ENCODE peak calls at places on chromosomes 12 and 14, in six cellular contexts. One of them, this sample, is unnamed.
A peak's percentile ranks its signal among the peaks of the same experiment; 100 is the strongest.

GRCh38 chr12:45464699-45465098 is 248.8 kb downstream of the ANO6 start:
- DNase-seq in CD4-positive, alpha-beta T cell: no peak
- DNase-seq in glutamatergic neuron: no peak
- DNase-seq in astrocyte of the spinal cord: no peak
- DNase-seq in adrenal gland: no peak
- DNase-seq in HL-60: no peak
- DNase-seq in this sample: no peak

GRCh38 chr14:101368629-101369028 is 192.7 kb upstream of the DIO3 start:
- DNase-seq in adrenal gland: no peak
- DNase-seq in CD4-positive, alpha-beta T cell: no peak
- DNase-seq in glutamatergic neuron: no peak
- DNase-seq in HL-60: no peak
- DNase-seq in astrocyte of the spinal cord: no peak
- DNase-seq in this sample: no peak

GRCh38 chr12:104358353-104359003 is 54.9 kb downstream of the EID3 start:
- DNase-seq in adrenal gland: peak; percentile 69
- DNase-seq in HL-60: peak; percentile 47
- DNase-seq in astrocyte of the spinal cord: peak; percentile 41
- DNase-seq in CD4-positive, alpha-beta T cell: peak; percentile 58
- DNase-seq in glutamatergic neuron: peak; percentile 48
- DNase-seq in this sample: peak; percentile 41

GRCh38 chr14:105365101-105365500 is 33.2 kb upstream of the TEX22 start:
- DNase-seq in HL-60: no peak
- DNase-seq in adrenal gland: no peak
- DNase-seq in astrocyte of the spinal cord: no peak
- DNase-seq in glutamatergic neuron: no peak
- DNase-seq in CD4-positive, alpha-beta T cell: no peak
- DNase-seq in this sample: no peak

GRCh38 chr14:93011650-93012317 is 88.8 kb downstream of the CHGA start:
- DNase-seq in HL-60: no peak
- DNase-seq in CD4-positive, alpha-beta T cell: no peak
- DNase-seq in adrenal gland: peak; percentile 42
- DNase-seq in glutamatergic neuron: no peak
- DNase-seq in astrocyte of the spinal cord: no peak
- DNase-seq in this sample: no peak

GRCh38 chr14:104243200-104243599 is 104.8 kb downstream of the KIF26A start:
- DNase-seq in CD4-positive, alpha-beta T cell: no peak
- DNase-seq in glutamatergic neuron: no peak
- DNase-seq in astrocyte of the spinal cord: no peak
- DNase-seq in HL-60: no peak
- DNase-seq in adrenal gland: peak; percentile 34
- DNase-seq in this sample: no peak

GRCh38 chr14:89386214-89386886 is 30.7 kb downstream of the FOXN3 start:
- DNase-seq in glutamatergic neuron: peak; percentile 69
- DNase-seq in adrenal gland: peak; percentile 67
- DNase-seq in astrocyte of the spinal cord: peak; percentile 46
- DNase-seq in CD4-positive, alpha-beta T cell: no peak
- DNase-seq in HL-60: no peak
- DNase-seq in this sample: no peak

GRCh38 chr14:37093364-37093763 is 79.0 kb downstream of the SLC25A21 start:
- DNase-seq in HL-60: peak; percentile 27
- DNase-seq in adrenal gland: no peak
- DNase-seq in glutamatergic neuron: no peak
- DNase-seq in CD4-positive, alpha-beta T cell: no peak
- DNase-seq in astrocyte of the spinal cord: no peak
- DNase-seq in this sample: no peak

GRCh38 chr14:55433880-55434804 is 6.3 kb downstream of the TBPL2 start:
- DNase-seq in HL-60: no peak
- DNase-seq in adrenal gland: no peak
- DNase-seq in astrocyte of the spinal cord: no peak
- DNase-seq in CD4-positive, alpha-beta T cell: no peak
- DNase-seq in glutamatergic neuron: no peak
- DNase-seq in this sample: no peak

GRCh38 chr14:104887623-104888488 is 22.8 kb downstream of the CEP170B start:
- DNase-seq in astrocyte of the spinal cord: no peak
- DNase-seq in adrenal gland: no peak
- DNase-seq in glutamatergic neuron: no peak
- DNase-seq in CD4-positive, alpha-beta T cell: no peak
- DNase-seq in HL-60: no peak
- DNase-seq in this sample: no peak

GRCh38 chr12:89391726-89392336 is 39.5 kb upstream of the DUSP6 start:
- DNase-seq in astrocyte of the spinal cord: no peak
- DNase-seq in CD4-positive, alpha-beta T cell: no peak
- DNase-seq in glutamatergic neuron: no peak
- DNase-seq in HL-60: no peak
- DNase-seq in adrenal gland: no peak
- DNase-seq in this sample: no peak

GRCh38 chr12:46473634-46474201 is 101.1 kb upstream of the SLC38A2 start:
- DNase-seq in CD4-positive, alpha-beta T cell: no peak
- DNase-seq in adrenal gland: peak; percentile 59
- DNase-seq in glutamatergic neuron: no peak
- DNase-seq in astrocyte of the spinal cord: peak; percentile 94
- DNase-seq in HL-60: peak; percentile 72
- DNase-seq in this sample: no peak

GRCh38 chr12:106428379-106428778 is 70.8 kb downstream of the POLR3B start:
- DNase-seq in CD4-positive, alpha-beta T cell: no peak
- DNase-seq in glutamatergic neuron: no peak
- DNase-seq in adrenal gland: peak; percentile 36
- DNase-seq in astrocyte of the spinal cord: peak; percentile 51
- DNase-seq in HL-60: no peak
- DNase-seq in this sample: no peak

GRCh38 chr14:100433428-100433814 is 110.3 kb downstream of the SLC25A47 start:
- DNase-seq in CD4-positive, alpha-beta T cell: no peak
- DNase-seq in glutamatergic neuron: no peak
- DNase-seq in astrocyte of the spinal cord: no peak
- DNase-seq in adrenal gland: no peak
- DNase-seq in HL-60: no peak
- DNase-seq in this sample: no peak

GRCh38 chr12:108612788-108613282 is 15.0 kb upstream of the TMEM119 start:
- DNase-seq in astrocyte of the spinal cord: no peak
- DNase-seq in HL-60: no peak
- DNase-seq in adrenal gland: no peak
- DNase-seq in CD4-positive, alpha-beta T cell: no peak
- DNase-seq in glutamatergic neuron: no peak
- DNase-seq in this sample: no peak

GRCh38 chr14:101665478-101666078 is 95.9 kb upstream of the PPP2R5C start:
- DNase-seq in HL-60: no peak
- DNase-seq in glutamatergic neuron: peak; percentile 58
- DNase-seq in CD4-positive, alpha-beta T cell: peak; percentile 28
- DNase-seq in astrocyte of the spinal cord: peak; percentile 33
- DNase-seq in adrenal gland: peak; percentile 29
- DNase-seq in this sample: peak; percentile 36

GRCh38 chr12:120596901-120597300 is 15.7 kb upstream of the POP5 start:
- DNase-seq in adrenal gland: no peak
- DNase-seq in astrocyte of the spinal cord: no peak
- DNase-seq in HL-60: no peak
- DNase-seq in glutamatergic neuron: no peak
- DNase-seq in CD4-positive, alpha-beta T cell: no peak
- DNase-seq in this sample: no peak

GRCh38 chr12:90888316-90888715 is 66.7 kb downstream of the CCER1 start:
- DNase-seq in HL-60: no peak
- DNase-seq in CD4-positive, alpha-beta T cell: no peak
- DNase-seq in glutamatergic neuron: no peak
- DNase-seq in adrenal gland: no peak
- DNase-seq in astrocyte of the spinal cord: no peak
- DNase-seq in this sample: no peak

GRCh38 chr14:68210729-68211299 is 391.2 kb downstream of the RAD51B start:
- DNase-seq in glutamatergic neuron: no peak
- DNase-seq in CD4-positive, alpha-beta T cell: peak; percentile 20
- DNase-seq in astrocyte of the spinal cord: peak; percentile 94
- DNase-seq in adrenal gland: peak; percentile 33
- DNase-seq in HL-60: no peak
- DNase-seq in this sample: no peak

GRCh38 chr14:102772781-102773570 is 4.3 kb upstream of the TRAF3 start:
- DNase-seq in astrocyte of the spinal cord: no peak
- DNase-seq in HL-60: no peak
- DNase-seq in glutamatergic neuron: peak; percentile 62
- DNase-seq in CD4-positive, alpha-beta T cell: no peak
- DNase-seq in adrenal gland: no peak
- DNase-seq in this sample: no peak
- TF ChIP-seq CTCF in astrocyte of the spinal cord: no peak
- TF ChIP-seq CTCF in HL-60: no peak
- TF ChIP-seq CTCF in glutamatergic neuron: no peak
- TF ChIP-seq CTCF in CD4-positive, alpha-beta T cell: no peak
- TF ChIP-seq CTCF in adrenal gland: no peak
- TF ChIP-seq CTCF in this sample: peak; percentile 44

GRCh38 chr14:31418440-31418839 is 1.9 kb downstream of the HEATR5A start:
- DNase-seq in HL-60: no peak
- DNase-seq in glutamatergic neuron: no peak
- DNase-seq in astrocyte of the spinal cord: no peak
- DNase-seq in CD4-positive, alpha-beta T cell: no peak
- DNase-seq in adrenal gland: no peak
- DNase-seq in this sample: no peak

GRCh38 chr14:31419179-31420012 is 954 bp downstream of the HEATR5A start:
- DNase-seq in CD4-positive, alpha-beta T cell: no peak
- DNase-seq in adrenal gland: no peak
- DNase-seq in glutamatergic neuron: no peak
- DNase-seq in HL-60: no peak
- DNase-seq in astrocyte of the spinal cord: peak; percentile 53
- DNase-seq in this sample: no peak

GRCh38 chr14:31421200-31421599 is 850 bp upstream of the HEATR5A start:
- DNase-seq in CD4-positive, alpha-beta T cell: no peak
- DNase-seq in astrocyte of the spinal cord: no peak
- DNase-seq in glutamatergic neuron: no peak
- DNase-seq in HL-60: no peak
- DNase-seq in adrenal gland: no peak
- DNase-seq in this sample: no peak

GRCh38 chr14:31420013-31420318 is 384 bp downstream of the HEATR5A start:
- DNase-seq in adrenal gland: peak; percentile 74
- DNase-seq in HL-60: no peak
- DNase-seq in glutamatergic neuron: peak; percentile 68
- DNase-seq in CD4-positive, alpha-beta T cell: peak; percentile 1
- DNase-seq in astrocyte of the spinal cord: no peak
- DNase-seq in this sample: peak; percentile 53

GRCh38 chr14:31420319-31421081 is at the start of gene HEATR5A:
- DNase-seq in adrenal gland: peak; percentile 96
- DNase-seq in HL-60: peak; percentile 84
- DNase-seq in glutamatergic neuron: peak; percentile 99
- DNase-seq in CD4-positive, alpha-beta T cell: peak; percentile 94
- DNase-seq in astrocyte of the spinal cord: peak; percentile 97
- DNase-seq in this sample: peak; percentile 96
- TF ChIP-seq CTCF in adrenal gland: peak; percentile 19
- TF ChIP-seq CTCF in HL-60: no peak
- TF ChIP-seq CTCF in glutamatergic neuron: no peak
- TF ChIP-seq CTCF in CD4-positive, alpha-beta T cell: peak; percentile 29
- TF ChIP-seq CTCF in astrocyte of the spinal cord: peak; percentile 27
- TF ChIP-seq CTCF in this sample: no peak

GRCh38 chr14:74083784-74084276 is 423 bp downstream of the ALDH6A1 start:
- DNase-seq in HL-60: no peak
- DNase-seq in adrenal gland: no peak
- DNase-seq in glutamatergic neuron: no peak
- DNase-seq in CD4-positive, alpha-beta T cell: no peak
- DNase-seq in astrocyte of the spinal cord: no peak
- DNase-seq in this sample: no peak

GRCh38 chr14:74085828-74086227 is 1.1 kb downstream of the LIN52 start:
- DNase-seq in CD4-positive, alpha-beta T cell: no peak
- DNase-seq in glutamatergic neuron: no peak
- DNase-seq in astrocyte of the spinal cord: no peak
- DNase-seq in HL-60: no peak
- DNase-seq in adrenal gland: no peak
- DNase-seq in this sample: no peak

GRCh38 chr14:74085047-74085637 is 386 bp downstream of the LIN52 start:
- DNase-seq in CD4-positive, alpha-beta T cell: no peak
- DNase-seq in adrenal gland: no peak
- DNase-seq in HL-60: peak; percentile 13
- DNase-seq in glutamatergic neuron: no peak
- DNase-seq in astrocyte of the spinal cord: peak; percentile 38
- DNase-seq in this sample: no peak

GRCh38 chr14:74083161-74083560 is 1.1 kb downstream of the ALDH6A1 start:
- DNase-seq in adrenal gland: no peak
- DNase-seq in astrocyte of the spinal cord: no peak
- DNase-seq in HL-60: no peak
- DNase-seq in glutamatergic neuron: no peak
- DNase-seq in CD4-positive, alpha-beta T cell: no peak
- DNase-seq in this sample: no peak

DNA sequence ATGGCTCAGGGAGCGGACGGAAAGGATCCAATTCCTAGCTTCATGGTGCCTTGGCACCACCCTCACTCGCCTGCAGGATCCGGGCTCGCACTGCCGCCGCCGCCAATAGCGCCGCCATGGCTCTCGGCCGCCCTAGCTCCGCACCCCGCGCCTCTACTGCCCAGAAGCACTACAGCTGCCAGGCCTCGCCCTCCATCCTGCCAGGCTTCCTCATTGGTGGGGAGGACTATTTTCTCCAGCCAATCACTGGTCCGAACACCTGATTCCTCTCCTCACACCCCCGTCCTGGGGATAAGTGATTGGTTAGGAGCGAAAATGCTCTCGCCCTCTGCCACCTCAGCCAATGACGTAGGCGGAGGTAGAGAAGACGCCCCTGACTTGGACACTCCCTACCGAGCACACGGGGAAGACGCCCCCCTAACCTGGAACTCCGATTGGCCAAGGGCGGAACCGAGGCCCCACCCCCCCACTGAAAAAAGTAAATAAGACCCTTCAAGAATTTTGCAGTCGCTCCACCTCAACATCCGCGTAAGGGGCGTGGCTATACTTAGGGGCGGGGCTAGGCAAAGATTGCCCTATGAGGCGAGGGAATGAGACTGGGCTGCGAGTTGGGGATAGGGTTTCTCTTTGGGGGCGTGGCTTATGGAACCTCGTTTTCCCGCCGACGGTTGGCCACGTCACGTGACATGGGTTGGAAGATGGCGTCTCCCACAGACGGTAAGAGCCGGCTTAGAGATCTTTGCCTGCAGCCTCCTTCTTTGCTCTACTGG is at the start of the genes ALDH6A1 and LIN52:
- DNase-seq in HL-60: peak; percentile 97
- DNase-seq in glutamatergic neuron: peak; percentile 100
- DNase-seq in CD4-positive, alpha-beta T cell: peak; percentile 100
- DNase-seq in astrocyte of the spinal cord: peak; percentile 100
- DNase-seq in adrenal gland: peak; percentile 100
- DNase-seq in this sample: peak; percentile 99
- TF ChIP-seq CTCF in HL-60: no peak
- TF ChIP-seq CTCF in glutamatergic neuron: no peak
- TF ChIP-seq CTCF in CD4-positive, alpha-beta T cell: no peak
- TF ChIP-seq CTCF in astrocyte of the spinal cord: no peak
- TF ChIP-seq CTCF in adrenal gland: peak; percentile 27
- TF ChIP-seq CTCF in this sample: no peak

DNA sequence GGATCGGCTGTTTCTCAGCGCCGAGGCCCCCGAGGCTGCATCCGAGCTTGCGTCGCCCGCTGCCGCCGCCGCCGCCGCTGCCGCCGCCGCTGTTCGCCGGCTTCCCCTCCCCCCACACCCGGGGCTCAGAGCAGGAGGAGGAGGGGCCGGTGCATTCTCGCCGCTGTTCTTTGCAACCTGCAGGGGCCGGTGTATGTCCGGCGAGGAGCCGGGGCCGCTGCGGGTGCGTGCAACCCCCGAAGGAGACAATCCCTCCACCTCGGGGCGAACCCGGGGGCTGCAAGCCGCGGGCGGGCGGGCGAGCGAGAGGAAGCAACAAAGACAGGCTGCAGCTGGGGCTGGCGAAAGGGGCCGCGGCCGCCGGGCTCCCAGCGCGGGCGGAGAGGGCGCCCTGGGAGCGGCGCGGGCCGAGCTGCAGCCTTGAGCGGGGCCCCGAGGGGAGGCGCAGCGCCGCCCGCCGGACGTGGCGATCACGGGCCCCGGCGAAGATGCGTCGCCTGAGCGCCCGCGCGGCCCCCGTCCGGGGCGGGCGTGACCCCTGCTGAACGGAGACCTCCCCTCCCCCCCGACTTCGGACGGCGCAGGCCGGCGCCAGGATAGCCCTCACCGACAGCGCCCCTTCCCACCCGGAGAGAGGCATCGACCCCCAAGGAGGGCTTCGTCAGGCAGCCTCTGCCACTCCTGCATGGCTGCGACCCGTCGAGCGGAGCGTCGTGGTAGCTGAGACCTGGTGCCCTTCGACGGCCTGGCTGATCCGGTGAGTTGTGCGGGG is 702 bp downstream of the FAM222A start:
- DNase-seq in astrocyte of the spinal cord: peak; percentile 31
- DNase-seq in CD4-positive, alpha-beta T cell: peak; percentile 55
- DNase-seq in glutamatergic neuron: peak; percentile 89
- DNase-seq in adrenal gland: peak; percentile 82
- DNase-seq in HL-60: peak; percentile 15
- DNase-seq in this sample: peak; percentile 77
- TF ChIP-seq CTCF in astrocyte of the spinal cord: peak; percentile 1
- TF ChIP-seq CTCF in CD4-positive, alpha-beta T cell: no peak
- TF ChIP-seq CTCF in glutamatergic neuron: no peak
- TF ChIP-seq CTCF in adrenal gland: peak; percentile 34
- TF ChIP-seq CTCF in HL-60: no peak
- TF ChIP-seq CTCF in this sample: peak; percentile 50

This sample was measured in neural crest cell.